ENCODE peak calls at places on chromosomes 13 and 19, in four cellular contexts. E is heart right ventricle, R is AG04450, U is tibial nerve. O is an unnamed sample.

GRCh38 chr13:50161052-50161451 is 145.8 kb downstream of the KCNRG start:
- DNase-seq in E (no peak), R (no peak), U (no peak), O (no peak)

GRCh38 chr19:49863935-49864320 is 3.4 kb downstream of the PNKP start:
- DNase-seq in R (no peak), E (no peak), U (no peak), O (no peak)

GRCh38 chr13:96551540-96551939 is 442.7 kb downstream of the OXGR1 start:
- DNase-seq in R (no peak), U (no peak), E (no peak), O (no peak)

GRCh38 chr19:50933640-50934039 is 19.2 kb downstream of the KLK5 start:
- DNase-seq in U (no peak), R (no peak), E (no peak), O (no peak)

GRCh38 chr19:58117841-58118575 is 20.0 kb upstream of the ZSCAN18 start:
- DNase-seq in R (no peak), U (no peak), E (peak; percentile 16), O (no peak)

GRCh38 chr13:27549406-27549981 is 70.8 kb downstream of the LNX2 start:
- DNase-seq in U (no peak), E (no peak), R (no peak), O (no peak)

GRCh38 chr19:13953021-13953531 is 767 bp downstream of the DCAF15 start:
- DNase-seq in E (peak; percentile 45), U (no peak), R (no peak), O (no peak)

GRCh38 chr13:113531041-113531873 is 40.7 kb upstream of the DCUN1D2 start:
- DNase-seq in U (no peak), R (no peak), E (no peak), O (peak; percentile 67)

GRCh38 chr19:13091400-13092161 is 11.1 kb downstream of the LYL1 start:
- DNase-seq in E (peak; percentile 77), U (peak; percentile 61), R (no peak), O (peak; percentile 96)

GRCh38 chr13:33129886-33130285 is 113.7 kb downstream of the KL start:
- DNase-seq in E (no peak), U (no peak), R (no peak), O (no peak)

GRCh38 chr19:8482696-8483095 is 19.7 kb downstream of the PRAM1 start:
- DNase-seq in U (no peak), R (no peak), E (no peak), O (no peak)

GRCh38 chr13:114285166-114285808 is 3.9 kb downstream of the UPF3A start:
- DNase-seq in R (no peak), E (no peak), U (no peak), O (no peak)

GRCh38 chr13:89458456-89458855 is 1787.3 kb downstream of the SLITRK5 start:
- DNase-seq in R (no peak), E (no peak), U (no peak), O (no peak)

GRCh38 chr19:46660601-46661019 is 372 bp downstream of the DACT3 start:
- DNase-seq in E (peak; percentile 44), U (no peak), R (no peak), O (no peak)

GRCh38 chr19:1244693-1245451 is 3.3 kb downstream of the ATP5F1D start:
- DNase-seq in U (no peak), E (peak; percentile 76), R (no peak), O (no peak)

GRCh38 chr19:47018923-47019322 is 714 bp upstream of the NPAS1 start:
- DNase-seq in R (no peak), E (no peak), U (no peak), O (no peak)

GRCh38 chr19:40305403-40305802 is 20.3 kb upstream of the AKT2 start:
- DNase-seq in U (peak; percentile 59), R (peak; percentile 83), E (peak; percentile 85), O (peak; percentile 86)

GRCh38 chr13:73708393-73708985 is 425.7 kb downstream of the KLF12 start:
- DNase-seq in E (peak; percentile 38), U (peak; percentile 68), R (peak; percentile 39), O (peak; percentile 28)

GRCh38 chr13:91154553-91154952 is 192.9 kb upstream of the MIR17HG start:
- DNase-seq in E (no peak), U (no peak), R (no peak), O (no peak)

GRCh38 chr19:540867-541637 is 2.8 kb upstream of the GZMM start:
- DNase-seq in E (no peak), U (no peak), R (no peak), O (no peak)

GRCh38 chr13:67084066-67084465 is 146.1 kb downstream of the PCDH9 start:
- DNase-seq in E (no peak), U (no peak), R (no peak), O (no peak)

GRCh38 chr13:100828226-100828625 is 153.6 kb upstream of the TMTC4 start:
- DNase-seq in R (no peak), U (no peak), E (no peak), O (no peak)

GRCh38 chr13:112067871-112068305 is 939 bp downstream of the SOX1 start:
- DNase-seq in U (no peak), E (no peak), R (no peak), O (no peak)

GRCh38 chr13:80239571-80240255 is 101.2 kb downstream of the SPRY2 start:
- DNase-seq in E (no peak), R (no peak), U (no peak), O (no peak)

GRCh38 chr13:113491418-113491883 is 940 bp upstream of the DCUN1D2 start:
- DNase-seq in E (peak; percentile 40), U (no peak), R (no peak), O (no peak)

GRCh38 chr19:53333466-53334449 is at the start of gene ZNF845:
- DNase-seq in R (peak; percentile 73), U (peak; percentile 92), E (peak; percentile 92), O (peak; percentile 96)

GRCh38 chr13:100040196-100040595 is 48.7 kb upstream of the PCCA start:
- DNase-seq in U (no peak), E (no peak), R (no peak), O (no peak)

GRCh38 chr19:44615529-44616247 is 2.3 kb downstream of the IGSF23 start:
- DNase-seq in U (no peak), E (no peak), R (no peak), O (no peak)

GRCh38 chr13:26964278-26965057 is 203.9 kb upstream of the GPR12 start:
- DNase-seq in R (no peak), U (no peak), E (peak; percentile 32), O (no peak)

GRCh38 chr13:107205318-107206112 is 637.6 kb upstream of the ARGLU1 start:
- DNase-seq in U (peak; percentile 64), E (peak; percentile 59), R (peak; percentile 26), O (peak; percentile 43)

GRCh38 chr19:16002380-16002779 is 53.6 kb downstream of the OR10H4 start:
- DNase-seq in E (no peak), U (no peak), R (no peak), O (no peak)

GRCh38 chr19:35755550-35756371 is 1.1 kb downstream of the HSPB6 start:
- DNase-seq in E (peak; percentile 88), R (no peak), U (peak; percentile 84), O (peak; percentile 98)

GRCh38 chr13:48562296-48563066 is 29.6 kb upstream of the RCBTB2 start:
- DNase-seq in E (no peak), U (no peak), R (no peak), O (no peak)

GRCh38 chr13:73835138-73835721 is 299.0 kb downstream of the KLF12 start:
- DNase-seq in U (no peak), R (no peak), E (no peak), O (no peak)

GRCh38 chr13:44244288-44244687 is 129.3 kb upstream of the SERP2 start:
- DNase-seq in R (no peak), E (no peak), U (no peak), O (no peak)
- H3K27ac ChIP-seq in R (no peak overlapping the region), E (no peak overlapping the region), U (no peak overlapping the region), O (no peak overlapping the region)

DNA sequence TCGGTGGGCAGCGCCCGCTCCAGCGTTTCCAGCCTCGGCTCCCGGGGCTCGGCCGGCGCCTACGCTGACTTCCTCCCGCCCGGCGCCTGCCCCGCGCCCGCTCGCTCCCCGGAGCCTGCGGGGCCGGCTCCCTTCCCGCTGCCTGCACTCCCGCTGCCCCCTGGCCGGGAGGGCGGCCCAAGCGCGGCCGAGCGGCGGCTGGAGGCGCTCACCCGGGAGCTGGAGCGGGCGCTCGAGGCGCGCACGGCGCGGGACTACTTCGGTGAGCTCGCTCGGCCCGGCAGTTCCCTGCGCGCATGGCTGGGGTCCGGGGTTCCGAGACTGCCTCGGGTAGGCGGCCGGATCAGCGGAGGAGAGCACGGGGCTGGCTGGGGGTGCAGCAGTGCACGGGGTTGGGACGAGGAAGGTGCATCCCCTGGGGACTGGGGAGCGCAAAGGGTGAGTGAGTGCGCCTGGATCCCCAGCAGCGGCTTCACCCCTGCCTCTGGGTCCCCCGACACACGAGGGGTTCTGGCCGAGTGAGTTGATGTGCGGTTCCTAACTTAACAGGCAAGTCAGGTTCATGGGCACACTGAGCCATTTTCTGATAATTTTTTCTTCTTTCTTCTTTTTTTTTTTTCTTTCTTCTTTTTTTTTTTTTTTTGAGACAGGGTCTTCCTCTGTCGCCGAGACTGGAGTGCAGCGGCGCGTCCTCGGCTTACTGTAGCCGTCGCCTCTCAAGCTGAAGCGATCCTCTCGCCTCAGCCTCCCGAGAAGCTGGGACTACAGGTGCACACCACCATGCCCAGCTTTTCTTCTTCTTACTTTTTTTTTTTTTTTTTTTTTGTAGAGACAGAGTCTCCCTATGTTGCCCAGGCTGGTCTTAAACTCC is 1.1 kb downstream of the WTIP start:
- DNase-seq in R (no peak), U (no peak), E (no peak), O (no peak)
- H3K4me3 ChIP-seq in R (peak overlapping the region; percentile 87), U (peak overlapping the region; percentile 51), E (peak overlapping the region; percentile 62), O (peak overlapping the region; percentile 85)

GRCh38 chr19:38727868-38728660 is 16.2 kb downstream of the CAPN12 start:
- DNase-seq in U (no peak), R (no peak), E (peak; percentile 58), O (no peak)

GRCh38 chr19:38730731-38731589 is 13.3 kb downstream of the CAPN12 start:
- DNase-seq in R (no peak), U (no peak), E (no peak), O (peak; percentile 62)

GRCh38 chr19:38730470-38730730 is 13.9 kb downstream of the CAPN12 start:
- DNase-seq in E (no peak), R (no peak), U (no peak), O (no peak)

GRCh38 chr19:38728752-38729541 is 15.3 kb downstream of the CAPN12 start:
- DNase-seq in E (peak; percentile 11), R (no peak), U (no peak), O (no peak)

DNA sequence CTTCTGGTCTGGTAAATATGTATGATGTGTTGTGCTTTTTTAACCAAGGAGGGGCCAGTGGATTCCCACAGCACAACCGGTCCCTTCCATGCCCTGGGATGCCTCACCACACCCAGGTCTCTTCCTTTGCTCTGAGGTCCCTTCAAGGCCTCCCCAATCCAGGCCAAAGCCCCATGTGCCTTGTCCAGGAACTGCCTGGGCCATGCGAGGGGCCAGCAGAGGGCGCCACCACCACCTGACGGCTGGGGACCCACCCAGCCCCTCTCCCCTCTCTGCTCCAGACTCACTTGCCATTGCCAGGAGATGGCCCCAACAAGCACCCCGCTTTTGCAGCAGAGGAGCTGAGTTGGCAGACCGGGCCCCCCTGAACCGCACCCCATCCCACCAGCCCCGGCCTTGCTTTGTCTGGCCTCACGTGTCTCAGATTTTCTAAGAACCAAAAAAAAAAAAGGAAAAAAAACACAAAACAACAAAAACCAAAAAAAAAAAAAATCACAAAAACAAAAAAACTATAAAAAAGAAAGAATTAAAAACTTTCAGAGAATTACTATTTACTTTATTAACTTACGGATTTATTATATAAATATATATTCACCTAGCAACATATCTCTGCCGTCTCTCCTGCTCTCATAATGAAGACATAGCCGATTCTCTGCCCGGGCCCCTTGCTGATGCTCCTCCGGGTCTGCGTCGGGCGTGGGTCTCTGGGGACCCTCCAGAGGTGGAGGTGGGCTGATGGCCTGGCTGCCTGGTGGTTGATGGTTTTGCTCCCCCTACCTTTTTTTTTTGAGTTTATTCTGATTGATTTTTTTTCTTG is 14.4 kb downstream of the CAPN12 start:
- DNase-seq in E (peak; percentile 66), U (peak; percentile 54), R (no peak), O (peak; percentile 77)
- H3K27ac ChIP-seq in E (peak overlapping the region; percentile 86), U (no peak overlapping the region), R (no peak overlapping the region), O (peak overlapping the region; percentile 72)

GRCh38 chr19:41957838-41958366 is 1.2 kb downstream of the RABAC1 start:
- DNase-seq in U (peak; percentile 37), E (peak; percentile 63), R (peak; percentile 46), O (peak; percentile 79)
- H3K4me3 ChIP-seq in U (peak overlapping the region; percentile 94), E (peak overlapping the region; percentile 98), R (peak overlapping the region; percentile 89), O (peak overlapping the region; percentile 91)